ENCODE peak calls at places on chromosomes 16 and 17, in ten cellular contexts. One of them, this sample, is unnamed.

GRCh38 chr16:67517661-67518423 is 10.8 kb upstream of the RIPOR1 start:
- DNase-seq in substantia nigra: no peak
- DNase-seq in IMR-90: no peak
- DNase-seq in AG08395: no peak
- DNase-seq in NCI-H510A treated with DMSO at 0.1 percent for 48 hours: no peak
- DNase-seq in anterior cingulate cortex: no peak
- DNase-seq in thoracic aorta: no peak
- DNase-seq in GM12892: no peak
- DNase-seq in Ammon's horn: no peak
- DNase-seq in HFFc6: no peak
- DNase-seq in this sample: no peak

GRCh38 chr17:37135581-37135980 is 186.8 kb downstream of the AATF start:
- DNase-seq in Ammon's horn: no peak
- DNase-seq in substantia nigra: no peak
- DNase-seq in AG08395: no peak
- DNase-seq in anterior cingulate cortex: no peak
- DNase-seq in thoracic aorta: no peak
- DNase-seq in IMR-90: no peak
- DNase-seq in NCI-H510A treated with DMSO at 0.1 percent for 48 hours: no peak
- DNase-seq in HFFc6: no peak
- DNase-seq in GM12892: no peak
- DNase-seq in this sample: no peak

GRCh38 chr16:56617212-56618085 is 8.1 kb upstream of the MT1E start:
- DNase-seq in GM12892: no peak
- DNase-seq in substantia nigra: peak; percentile 81
- DNase-seq in AG08395: peak; percentile 66
- DNase-seq in NCI-H510A treated with DMSO at 0.1 percent for 48 hours: no peak
- DNase-seq in HFFc6: no peak
- DNase-seq in anterior cingulate cortex: no peak
- DNase-seq in Ammon's horn: peak; percentile 56
- DNase-seq in thoracic aorta: no peak
- DNase-seq in IMR-90: peak; percentile 57
- DNase-seq in this sample: peak; percentile 39

GRCh38 chr16:8951447-8952280 is 12.0 kb downstream of the USP7 start:
- DNase-seq in IMR-90: no peak
- DNase-seq in HFFc6: no peak
- DNase-seq in GM12892: no peak
- DNase-seq in substantia nigra: no peak
- DNase-seq in thoracic aorta: no peak
- DNase-seq in AG08395: no peak
- DNase-seq in anterior cingulate cortex: no peak
- DNase-seq in NCI-H510A treated with DMSO at 0.1 percent for 48 hours: no peak
- DNase-seq in Ammon's horn: no peak
- DNase-seq in this sample: no peak

GRCh38 chr17:74245818-74246204 is 28.2 kb upstream of the DNAI2 start:
- DNase-seq in IMR-90: no peak
- DNase-seq in AG08395: no peak
- DNase-seq in Ammon's horn: no peak
- DNase-seq in anterior cingulate cortex: no peak
- DNase-seq in NCI-H510A treated with DMSO at 0.1 percent for 48 hours: no peak
- DNase-seq in GM12892: no peak
- DNase-seq in substantia nigra: no peak
- DNase-seq in thoracic aorta: no peak
- DNase-seq in HFFc6: no peak
- DNase-seq in this sample: no peak

GRCh38 chr17:43878260-43879082 is 28.9 kb downstream of the MPP2 start:
- DNase-seq in anterior cingulate cortex: peak; percentile 61
- DNase-seq in NCI-H510A treated with DMSO at 0.1 percent for 48 hours: peak; percentile 51
- DNase-seq in thoracic aorta: no peak
- DNase-seq in substantia nigra: peak; percentile 76
- DNase-seq in HFFc6: peak; percentile 85
- DNase-seq in Ammon's horn: peak; percentile 78
- DNase-seq in GM12892: peak; percentile 84
- DNase-seq in AG08395: peak; percentile 96
- DNase-seq in IMR-90: peak; percentile 89
- DNase-seq in this sample: no peak

GRCh38 chr17:18948476-18949006 is 3.4 kb upstream of the SLC5A10 start:
- DNase-seq in AG08395: no peak
- DNase-seq in substantia nigra: no peak
- DNase-seq in IMR-90: no peak
- DNase-seq in thoracic aorta: no peak
- DNase-seq in HFFc6: no peak
- DNase-seq in NCI-H510A treated with DMSO at 0.1 percent for 48 hours: no peak
- DNase-seq in anterior cingulate cortex: no peak
- DNase-seq in Ammon's horn: no peak
- DNase-seq in GM12892: no peak
- DNase-seq in this sample: no peak

GRCh38 chr17:28493467-28493866 is 12.7 kb upstream of the FOXN1 start:
- DNase-seq in substantia nigra: no peak
- DNase-seq in GM12892: no peak
- DNase-seq in anterior cingulate cortex: no peak
- DNase-seq in IMR-90: peak; percentile 78
- DNase-seq in NCI-H510A treated with DMSO at 0.1 percent for 48 hours: no peak
- DNase-seq in thoracic aorta: no peak
- DNase-seq in HFFc6: peak; percentile 27
- DNase-seq in AG08395: peak; percentile 41
- DNase-seq in Ammon's horn: no peak
- DNase-seq in this sample: no peak

GRCh38 chr17:45867171-45867570 is 22.5 kb downstream of the SPPL2C start:
- DNase-seq in anterior cingulate cortex: peak; percentile 55
- DNase-seq in thoracic aorta: no peak
- DNase-seq in substantia nigra: peak; percentile 44
- DNase-seq in AG08395: no peak
- DNase-seq in GM12892: no peak
- DNase-seq in Ammon's horn: peak; percentile 93
- DNase-seq in IMR-90: no peak
- DNase-seq in HFFc6: no peak
- DNase-seq in NCI-H510A treated with DMSO at 0.1 percent for 48 hours: no peak
- DNase-seq in this sample: peak; percentile 50

GRCh38 chr16:11835891-11836652 is 15.3 kb downstream of the RSL1D1 start:
- DNase-seq in HFFc6: peak; percentile 64
- DNase-seq in AG08395: no peak
- DNase-seq in IMR-90: peak; percentile 28
- DNase-seq in thoracic aorta: no peak
- DNase-seq in substantia nigra: no peak
- DNase-seq in NCI-H510A treated with DMSO at 0.1 percent for 48 hours: no peak
- DNase-seq in Ammon's horn: no peak
- DNase-seq in anterior cingulate cortex: no peak
- DNase-seq in GM12892: no peak
- DNase-seq in this sample: no peak

GRCh38 chr17:31513731-31514427 is 122.4 kb downstream of the RAB11FIP4 start:
- DNase-seq in thoracic aorta: no peak
- DNase-seq in IMR-90: no peak
- DNase-seq in substantia nigra: no peak
- DNase-seq in HFFc6: no peak
- DNase-seq in GM12892: no peak
- DNase-seq in NCI-H510A treated with DMSO at 0.1 percent for 48 hours: no peak
- DNase-seq in Ammon's horn: no peak
- DNase-seq in anterior cingulate cortex: no peak
- DNase-seq in AG08395: no peak
- DNase-seq in this sample: no peak

GRCh38 chr17:43734376-43734775 is 24.2 kb downstream of the SOST start:
- DNase-seq in NCI-H510A treated with DMSO at 0.1 percent for 48 hours: no peak
- DNase-seq in AG08395: peak; percentile 90
- DNase-seq in GM12892: no peak
- DNase-seq in anterior cingulate cortex: no peak
- DNase-seq in Ammon's horn: peak; percentile 33
- DNase-seq in HFFc6: peak; percentile 27
- DNase-seq in IMR-90: peak; percentile 69
- DNase-seq in substantia nigra: no peak
- DNase-seq in thoracic aorta: no peak
- DNase-seq in this sample: no peak

GRCh38 chr16:57537596-57538234 is 1.3 kb upstream of the CCDC102A start:
- DNase-seq in Ammon's horn: peak; percentile 48
- DNase-seq in anterior cingulate cortex: no peak
- DNase-seq in thoracic aorta: no peak
- DNase-seq in GM12892: no peak
- DNase-seq in HFFc6: no peak
- DNase-seq in substantia nigra: no peak
- DNase-seq in AG08395: no peak
- DNase-seq in NCI-H510A treated with DMSO at 0.1 percent for 48 hours: no peak
- DNase-seq in IMR-90: no peak
- DNase-seq in this sample: no peak

GRCh38 chr16:20854963-20855362 is 45.2 kb downstream of the DCUN1D3 start:
- DNase-seq in AG08395: no peak
- DNase-seq in thoracic aorta: no peak
- DNase-seq in anterior cingulate cortex: no peak
- DNase-seq in substantia nigra: no peak
- DNase-seq in GM12892: no peak
- DNase-seq in HFFc6: no peak
- DNase-seq in IMR-90: no peak
- DNase-seq in NCI-H510A treated with DMSO at 0.1 percent for 48 hours: no peak
- DNase-seq in Ammon's horn: no peak
- DNase-seq in this sample: no peak

GRCh38 chr17:62963296-62963695 is 2.7 kb upstream of the TANC2 start:
- DNase-seq in substantia nigra: no peak
- DNase-seq in NCI-H510A treated with DMSO at 0.1 percent for 48 hours: no peak
- DNase-seq in AG08395: peak; percentile 75
- DNase-seq in anterior cingulate cortex: no peak
- DNase-seq in GM12892: no peak
- DNase-seq in IMR-90: peak; percentile 90
- DNase-seq in thoracic aorta: peak; percentile 4
- DNase-seq in Ammon's horn: no peak
- DNase-seq in HFFc6: peak; percentile 78
- DNase-seq in this sample: no peak

GRCh38 chr16:20114356-20114755 is 40.7 kb upstream of the GPR139 start:
- DNase-seq in Ammon's horn: peak; percentile 29
- DNase-seq in anterior cingulate cortex: peak; percentile 6
- DNase-seq in NCI-H510A treated with DMSO at 0.1 percent for 48 hours: no peak
- DNase-seq in AG08395: no peak
- DNase-seq in GM12892: no peak
- DNase-seq in HFFc6: no peak
- DNase-seq in IMR-90: no peak
- DNase-seq in substantia nigra: peak; percentile 12
- DNase-seq in thoracic aorta: no peak
- DNase-seq in this sample: peak; percentile 13

GRCh38 chr16:87824016-87824990 is 45.0 kb downstream of the SLC7A5 start:
- DNase-seq in anterior cingulate cortex: no peak
- DNase-seq in thoracic aorta: no peak
- DNase-seq in AG08395: no peak
- DNase-seq in Ammon's horn: no peak
- DNase-seq in GM12892: no peak
- DNase-seq in IMR-90: no peak
- DNase-seq in NCI-H510A treated with DMSO at 0.1 percent for 48 hours: no peak
- DNase-seq in substantia nigra: no peak
- DNase-seq in HFFc6: no peak
- DNase-seq in this sample: no peak

GRCh38 chr17:47615766-47616424 is 33.8 kb upstream of the KPNB1 start:
- DNase-seq in GM12892: no peak
- DNase-seq in substantia nigra: no peak
- DNase-seq in Ammon's horn: peak; percentile 45
- DNase-seq in HFFc6: peak; percentile 50
- DNase-seq in AG08395: peak; percentile 53
- DNase-seq in anterior cingulate cortex: no peak
- DNase-seq in NCI-H510A treated with DMSO at 0.1 percent for 48 hours: peak; percentile 42
- DNase-seq in IMR-90: peak; percentile 62
- DNase-seq in thoracic aorta: no peak
- DNase-seq in this sample: no peak

GRCh38 chr16:27470567-27471431 is 68.8 kb downstream of the IL21R start:
- DNase-seq in Ammon's horn: no peak
- DNase-seq in NCI-H510A treated with DMSO at 0.1 percent for 48 hours: no peak
- DNase-seq in substantia nigra: no peak
- DNase-seq in thoracic aorta: peak; percentile 36
- DNase-seq in IMR-90: peak; percentile 74
- DNase-seq in GM12892: no peak
- DNase-seq in AG08395: peak; percentile 98
- DNase-seq in anterior cingulate cortex: no peak
- DNase-seq in HFFc6: peak; percentile 63
- DNase-seq in this sample: no peak

This sample was measured in C1 segment of cervical spinal cord.